ENCODE peak calls at places on chromosomes 1 and 21, in ten cellular contexts. C is PC-3, I is AG09309, H is GM10248, G is Calu3, M is bronchial epithelial cell, A is omental fat pad, K is AG10803, J is mammary epithelial cell, Z is neural crest cell. B is an unnamed sample.

GRCh38 chr21:42534361-42534900 is 20.8 kb downstream of the SLC37A1 start:
- DNase-seq in C (no peak), I (no peak), H (no peak), G (no peak), M (no peak), A (no peak), K (no peak), J (no peak), Z (no peak), B (no peak)

GRCh38 chr1:178528219-178528962 is 15.5 kb downstream of the TEX35 start:
- DNase-seq in C (no peak), I (no peak), H (no peak), G (no peak), M (no peak), A (no peak), K (no peak), J (no peak), Z (no peak), B (no peak)

GRCh38 chr1:67889466-67889865 is 56.2 kb upstream of the GNG12 start:
- DNase-seq in C (no peak), I (no peak), H (no peak), G (no peak), M (no peak), A (no peak), K (no peak), J (no peak), Z (no peak), B (no peak)

GRCh38 chr21:46023126-46023985 is 41.8 kb downstream of the COL6A1 start:
- DNase-seq in C (no peak), I (no peak), H (no peak), G (no peak), M (no peak), A (no peak), K (no peak), J (no peak), Z (no peak), B (no peak)

GRCh38 chr1:104132386-104132973 is 382.8 kb downstream of the AMY1C start:
- DNase-seq in C (peak), I (no peak), H (no peak), G (peak), M (peak), A (no peak), K (no peak), J (peak), Z (no peak), B (peak)

GRCh38 chr21:45997495-45998275 is 16.1 kb downstream of the COL6A1 start:
- DNase-seq in C (no peak), I (no peak), H (no peak), G (no peak), M (no peak), A (no peak), K (no peak), J (no peak), Z (no peak), B (no peak)

GRCh38 chr1:17090844-17091243 is 28.4 kb downstream of the PADI2 start:
- DNase-seq in C (no peak), I (no peak), H (no peak), G (no peak), M (no peak), A (no peak), K (no peak), J (no peak), Z (no peak), B (no peak)

GRCh38 chr1:203771901-203772301 is 6.9 kb downstream of the LAX1 start:
- DNase-seq in C (peak), I (no peak), H (no peak), G (no peak), M (no peak), A (no peak), K (peak), J (no peak), Z (no peak), B (no peak)

GRCh38 chr1:215566556-215567490 is at the start of gene KCTD3:
- DNase-seq in C (peak), I (no peak), H (no peak), G (peak), M (peak), A (peak), K (peak), J (peak), Z (peak), B (peak)

GRCh38 chr21:26148834-26149354 is 21.7 kb downstream of the APP start:
- DNase-seq in C (peak), I (no peak), H (no peak), G (no peak), M (peak), A (no peak), K (peak), J (peak), Z (no peak), B (no peak)

GRCh38 chr1:71881611-71882010 is 400.7 kb downstream of the NEGR1 start:
- DNase-seq in C (no peak), I (no peak), H (no peak), G (no peak), M (no peak), A (no peak), K (peak), J (no peak), Z (no peak), B (no peak)

GRCh38 chr1:6239213-6239752 is 3.5 kb upstream of the ICMT start:
- DNase-seq in C (no peak), I (no peak), H (no peak), G (no peak), M (no peak), A (no peak), K (no peak), J (no peak), Z (no peak), B (no peak)

GRCh38 chr1:187054862-187055757 is 226.4 kb downstream of the PLA2G4A start:
- DNase-seq in C (peak), I (no peak), H (no peak), G (no peak), M (peak), A (no peak), K (no peak), J (no peak), Z (no peak), B (no peak)

GRCh38 chr1:64623750-64624445 is 121.0 kb upstream of the RAVER2 start:
- DNase-seq in C (peak), I (no peak), H (no peak), G (peak), M (peak), A (no peak), K (peak), J (peak), Z (no peak), B (peak)

GRCh38 chr1:60753508-60753907 is 328.9 kb upstream of the NFIA start:
- DNase-seq in C (no peak), I (no peak), H (no peak), G (no peak), M (no peak), A (no peak), K (no peak), J (no peak), Z (no peak), B (no peak)

GRCh38 chr1:209569445-209570207 is 13.9 kb upstream of the CAMK1G start:
- DNase-seq in C (peak), I (peak), H (peak), G (peak), M (peak), A (peak), K (peak), J (peak), Z (peak), B (peak)

GRCh38 chr1:218459450-218459849 is 114.3 kb downstream of the TGFB2 start:
- DNase-seq in C (no peak), I (no peak), H (no peak), G (no peak), M (no peak), A (no peak), K (no peak), J (no peak), Z (no peak), B (no peak)

GRCh38 chr1:240031414-240031813 is 60.3 kb upstream of the FMN2 start:
- DNase-seq in C (peak), I (peak), H (no peak), G (no peak), M (no peak), A (no peak), K (peak), J (no peak), Z (no peak), B (peak)

GRCh38 chr21:39834543-39834942 is 32.7 kb upstream of the PCP4 start:
- DNase-seq in C (no peak), I (no peak), H (no peak), G (no peak), M (no peak), A (no peak), K (no peak), J (peak), Z (no peak), B (no peak)

GRCh38 chr1:24866211-24867063 is 63.6 kb downstream of the RUNX3 start:
- DNase-seq in C (peak), I (no peak), H (no peak), G (no peak), M (no peak), A (no peak), K (no peak), J (no peak), Z (no peak), B (peak)

GRCh38 chr1:210233495-210234253 is 1.1 kb downstream of the SERTAD4 start:
- DNase-seq in C (peak), I (no peak), H (peak), G (peak), M (peak), A (no peak), K (peak), J (peak), Z (peak), B (peak)

GRCh38 chr21:39079617-39080016 is 103.6 kb downstream of the PSMG1 start:
- DNase-seq in C (no peak), I (no peak), H (no peak), G (no peak), M (peak), A (peak), K (no peak), J (no peak), Z (no peak), B (peak)

GRCh38 chr1:40153073-40153770 is 8.0 kb upstream of the RLF start:
- DNase-seq in C (peak), I (peak), H (peak), G (no peak), M (peak), A (no peak), K (peak), J (peak), Z (peak), B (peak)

GRCh38 chr1:175783126-175783722 is 39.8 kb upstream of the TNR start:
- DNase-seq in C (no peak), I (no peak), H (no peak), G (no peak), M (peak), A (no peak), K (peak), J (peak), Z (no peak), B (peak)

GRCh38 chr1:197976368-197976767 is 59.2 kb downstream of the LHX9 start:
- DNase-seq in C (peak), I (no peak), H (no peak), G (no peak), M (peak), A (no peak), K (no peak), J (peak), Z (no peak), B (peak)

GRCh38 chr1:246113555-246114095 is 393.5 kb downstream of the SMYD3 start:
- DNase-seq in C (no peak), I (no peak), H (no peak), G (no peak), M (no peak), A (no peak), K (no peak), J (no peak), Z (no peak), B (no peak)

GRCh38 chr1:119139393-119139792 is 1.1 kb downstream of the WARS2 start:
- DNase-seq in C (no peak), I (no peak), H (peak), G (no peak), M (no peak), A (no peak), K (no peak), J (no peak), Z (no peak), B (no peak)

GRCh38 chr1:65170511-65171142 is 22.6 kb downstream of the AK4 start:
- DNase-seq in C (peak), I (no peak), H (no peak), G (no peak), M (peak), A (no peak), K (peak), J (no peak), Z (no peak), B (peak)

GRCh38 chr1:28509705-28510349 is 4.0 kb downstream of the RCC1 start:
- DNase-seq in C (no peak), I (no peak), H (no peak), G (no peak), M (peak), A (no peak), K (no peak), J (peak), Z (no peak), B (peak)

GRCh38 chr1:63888984-63889383 is 115.2 kb downstream of the ROR1 start:
- DNase-seq in C (peak), I (no peak), H (no peak), G (no peak), M (peak), A (no peak), K (peak), J (peak), Z (no peak), B (no peak)

GRCh38 chr1:5287178-5288155 is 633.1 kb downstream of the AJAP1 start:
- DNase-seq in C (no peak), I (no peak), H (no peak), G (no peak), M (no peak), A (no peak), K (no peak), J (no peak), Z (no peak), B (no peak)

GRCh38 chr1:31183927-31184554 is 55.6 kb downstream of the NKAIN1 start:
- DNase-seq in C (peak), I (no peak), H (peak), G (peak), M (peak), A (no peak), K (peak), J (no peak), Z (peak), B (peak)

GRCh38 chr1:151326619-151327222 is 495 bp downstream of the PI4KB start:
- DNase-seq in C (peak), I (no peak), H (peak), G (peak), M (peak), A (no peak), K (peak), J (peak), Z (no peak), B (peak)

GRCh38 chr1:11707621-11708276 is 16.2 kb downstream of the DRAXIN start:
- DNase-seq in C (no peak), I (no peak), H (no peak), G (peak), M (no peak), A (no peak), K (no peak), J (no peak), Z (no peak), B (no peak)

GRCh38 chr1:173444757-173445156 is 32.4 kb upstream of the PRDX6 start:
- DNase-seq in C (peak), I (no peak), H (no peak), G (no peak), M (no peak), A (no peak), K (no peak), J (no peak), Z (no peak), B (no peak)

GRCh38 chr1:207495816-207496792 is at the start of gene CR1:
- DNase-seq in C (no peak), I (no peak), H (peak), G (peak), M (no peak), A (no peak), K (no peak), J (no peak), Z (peak), B (no peak)
- TF ChIP-seq CTCF in C (no peak), I (no peak), H (no peak), G (no peak), M (no peak), A (no peak), K (no peak), J (no peak), Z (no peak), B (no peak)

DNA sequence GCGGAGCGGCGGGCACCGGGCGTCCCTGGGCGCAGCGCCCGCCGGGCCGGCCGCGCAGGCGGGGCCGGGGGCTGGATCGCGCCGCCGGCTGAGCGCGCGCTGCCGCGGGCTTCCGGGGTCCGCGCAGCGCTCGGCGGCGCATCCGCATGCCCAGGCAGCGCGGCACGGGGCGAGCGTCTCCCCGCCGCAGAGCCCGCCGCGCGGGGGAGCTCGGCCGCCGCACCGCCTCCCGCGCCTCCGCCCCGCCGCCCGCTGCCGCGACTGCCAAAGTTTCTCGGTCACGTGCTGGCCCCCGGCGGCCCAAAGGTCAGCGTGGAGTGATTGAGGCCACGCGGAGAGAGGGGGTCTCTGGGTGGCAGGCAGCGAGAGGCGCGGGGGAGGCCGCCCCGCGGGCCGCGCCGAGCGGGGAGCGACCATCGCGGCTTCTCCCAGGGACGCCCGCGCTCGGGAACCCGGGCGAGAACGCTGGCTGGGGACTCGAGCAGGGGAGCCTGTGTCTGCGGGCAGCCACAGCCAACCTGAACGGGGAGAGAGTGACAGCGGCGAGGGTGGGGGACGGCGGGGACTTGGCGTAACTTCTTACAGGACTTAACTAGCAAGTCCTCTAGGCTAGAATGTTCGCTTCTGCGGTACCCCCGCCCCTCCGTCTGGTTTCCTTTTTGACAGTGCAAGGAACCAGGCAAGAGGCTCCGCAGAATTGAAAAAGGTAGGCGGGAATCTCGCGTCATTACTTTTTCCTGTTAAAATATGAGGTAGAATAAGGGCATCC is at the start of gene ILDR2:
- DNase-seq in C (peak), I (no peak), H (peak), G (peak), M (peak), A (no peak), K (peak), J (peak), Z (peak), B (peak)
- TF ChIP-seq CTCF in C (no peak), I (no peak), H (peak), G (peak), M (no peak), A (no peak), K (no peak), J (no peak), Z (no peak), B (no peak)

GRCh38 chr1:221431968-221432367 is 309.9 kb downstream of the DUSP10 start:
- DNase-seq in C (no peak), I (no peak), H (no peak), G (no peak), M (no peak), A (no peak), K (no peak), J (no peak), Z (no peak), B (no peak)
- TF ChIP-seq CTCF in C (no peak), I (no peak), H (no peak), G (no peak), M (no peak), A (no peak), K (no peak), J (no peak), Z (no peak), B (no peak)

GRCh38 chr1:83905315-83905907 is 93.5 kb downstream of the TTLL7 start:
- DNase-seq in C (peak), I (no peak), H (peak), G (peak), M (peak), A (no peak), K (peak), J (no peak), Z (no peak), B (peak)
- TF ChIP-seq CTCF in C (peak), I (peak), H (peak), G (no peak), M (peak), A (no peak), K (peak), J (peak), Z (peak), B (peak)

GRCh38 chr1:194813109-194813508 is 1626.7 kb upstream of the B3GALT2 start:
- DNase-seq in C (peak), I (no peak), H (no peak), G (no peak), M (peak), A (no peak), K (no peak), J (peak), Z (no peak), B (peak)

GRCh38 chr1:194807530-194808220 is 1621.3 kb upstream of the B3GALT2 start:
- DNase-seq in C (no peak), I (no peak), H (no peak), G (no peak), M (no peak), A (no peak), K (no peak), J (no peak), Z (no peak), B (no peak)

GRCh38 chr1:194809665-194810064 is 1623.3 kb upstream of the B3GALT2 start:
- DNase-seq in C (no peak), I (no peak), H (no peak), G (no peak), M (no peak), A (no peak), K (no peak), J (no peak), Z (no peak), B (no peak)
- TF ChIP-seq CTCF in C (no peak), I (no peak), H (peak), G (no peak), M (no peak), A (no peak), K (no peak), J (no peak), Z (no peak), B (no peak)

B was measured in MCF 10A.